ENCODE peak calls at places on chromosomes 2 and 18, in nine cellular contexts. One of them, this sample, is unnamed.

GRCh38 chr2:69034122-69034521 is 21.1 kb downstream of the ANTXR1 start:
- DNase-seq in psoas muscle: no peak
- DNase-seq in mammary epithelial cell: no peak
- DNase-seq in GM12865: no peak
- DNase-seq in GM20000: no peak
- DNase-seq in MM.1S: no peak
- DNase-seq in fibroblast of mammary gland: no peak
- DNase-seq in tibial nerve: no peak
- DNase-seq in esophagus squamous epithelium: no peak
- DNase-seq in this sample: no peak

GRCh38 chr18:73509460-73509859 is 638.2 kb downstream of the FBXO15 start:
- DNase-seq in psoas muscle: no peak
- DNase-seq in mammary epithelial cell: no peak
- DNase-seq in GM12865: no peak
- DNase-seq in GM20000: no peak
- DNase-seq in MM.1S: no peak
- DNase-seq in fibroblast of mammary gland: peak
- DNase-seq in tibial nerve: no peak
- DNase-seq in esophagus squamous epithelium: no peak
- DNase-seq in this sample: no peak

GRCh38 chr18:23272498-23273232 is 137.4 kb downstream of the CABLES1 start:
- DNase-seq in psoas muscle: no peak
- DNase-seq in mammary epithelial cell: no peak
- DNase-seq in GM12865: no peak
- DNase-seq in GM20000: no peak
- DNase-seq in MM.1S: peak
- DNase-seq in fibroblast of mammary gland: no peak
- DNase-seq in tibial nerve: no peak
- DNase-seq in esophagus squamous epithelium: no peak
- DNase-seq in this sample: no peak

GRCh38 chr2:168120310-168120709 is 127.1 kb downstream of the STK39 start:
- DNase-seq in psoas muscle: no peak
- DNase-seq in mammary epithelial cell: no peak
- DNase-seq in GM12865: no peak
- DNase-seq in GM20000: no peak
- DNase-seq in MM.1S: peak
- DNase-seq in fibroblast of mammary gland: no peak
- DNase-seq in tibial nerve: no peak
- DNase-seq in esophagus squamous epithelium: no peak
- DNase-seq in this sample: no peak

GRCh38 chr2:121197369-121198091 is 87.5 kb downstream of the TFCP2L1 start:
- DNase-seq in psoas muscle: peak
- DNase-seq in mammary epithelial cell: peak
- DNase-seq in GM12865: no peak
- DNase-seq in GM20000: no peak
- DNase-seq in MM.1S: no peak
- DNase-seq in fibroblast of mammary gland: peak
- DNase-seq in tibial nerve: peak
- DNase-seq in esophagus squamous epithelium: peak
- DNase-seq in this sample: no peak

GRCh38 chr2:105950521-105951389 is 206.0 kb downstream of the NCK2 start:
- DNase-seq in psoas muscle: no peak
- DNase-seq in mammary epithelial cell: no peak
- DNase-seq in GM12865: no peak
- DNase-seq in GM20000: no peak
- DNase-seq in MM.1S: no peak
- DNase-seq in fibroblast of mammary gland: no peak
- DNase-seq in tibial nerve: no peak
- DNase-seq in esophagus squamous epithelium: no peak
- DNase-seq in this sample: no peak

GRCh38 chr2:29309090-29310054 is 194.2 kb downstream of the CLIP4 start:
- DNase-seq in psoas muscle: no peak
- DNase-seq in mammary epithelial cell: peak
- DNase-seq in GM12865: peak
- DNase-seq in GM20000: peak
- DNase-seq in MM.1S: peak
- DNase-seq in fibroblast of mammary gland: peak
- DNase-seq in tibial nerve: no peak
- DNase-seq in esophagus squamous epithelium: no peak
- DNase-seq in this sample: peak

GRCh38 chr2:226639550-226639949 is 160.1 kb downstream of the IRS1 start:
- DNase-seq in psoas muscle: no peak
- DNase-seq in mammary epithelial cell: no peak
- DNase-seq in GM12865: no peak
- DNase-seq in GM20000: no peak
- DNase-seq in MM.1S: no peak
- DNase-seq in fibroblast of mammary gland: no peak
- DNase-seq in tibial nerve: no peak
- DNase-seq in esophagus squamous epithelium: no peak
- DNase-seq in this sample: no peak

GRCh38 chr2:43133708-43134570 is 92.5 kb downstream of the ZFP36L2 start:
- DNase-seq in psoas muscle: no peak
- DNase-seq in mammary epithelial cell: no peak
- DNase-seq in GM12865: peak
- DNase-seq in GM20000: no peak
- DNase-seq in MM.1S: peak
- DNase-seq in fibroblast of mammary gland: no peak
- DNase-seq in tibial nerve: no peak
- DNase-seq in esophagus squamous epithelium: peak
- DNase-seq in this sample: no peak

GRCh38 chr18:64717026-64717425 is 568.1 kb upstream of the LINC00305 start:
- DNase-seq in psoas muscle: no peak
- DNase-seq in mammary epithelial cell: no peak
- DNase-seq in GM12865: no peak
- DNase-seq in GM20000: no peak
- DNase-seq in MM.1S: no peak
- DNase-seq in fibroblast of mammary gland: no peak
- DNase-seq in tibial nerve: no peak
- DNase-seq in esophagus squamous epithelium: no peak
- DNase-seq in this sample: no peak

GRCh38 chr2:158993030-158993429 is 24.6 kb downstream of the TANC1 start:
- DNase-seq in psoas muscle: no peak
- DNase-seq in mammary epithelial cell: no peak
- DNase-seq in GM12865: no peak
- DNase-seq in GM20000: no peak
- DNase-seq in MM.1S: no peak
- DNase-seq in fibroblast of mammary gland: no peak
- DNase-seq in tibial nerve: no peak
- DNase-seq in esophagus squamous epithelium: no peak
- DNase-seq in this sample: no peak

GRCh38 chr2:156437272-156437671 is 1.1 kb downstream of the GPD2 start:
- DNase-seq in psoas muscle: peak
- DNase-seq in mammary epithelial cell: no peak
- DNase-seq in GM12865: peak
- DNase-seq in GM20000: peak
- DNase-seq in MM.1S: no peak
- DNase-seq in fibroblast of mammary gland: peak
- DNase-seq in tibial nerve: peak
- DNase-seq in esophagus squamous epithelium: no peak
- DNase-seq in this sample: no peak

GRCh38 chr2:9961014-9961413 is 9.5 kb downstream of the GRHL1 start:
- DNase-seq in psoas muscle: no peak
- DNase-seq in mammary epithelial cell: no peak
- DNase-seq in GM12865: no peak
- DNase-seq in GM20000: no peak
- DNase-seq in MM.1S: no peak
- DNase-seq in fibroblast of mammary gland: no peak
- DNase-seq in tibial nerve: no peak
- DNase-seq in esophagus squamous epithelium: no peak
- DNase-seq in this sample: no peak

GRCh38 chr2:21175895-21176646 is 52.3 kb downstream of the TDRD15 start:
- DNase-seq in psoas muscle: no peak
- DNase-seq in mammary epithelial cell: no peak
- DNase-seq in GM12865: no peak
- DNase-seq in GM20000: no peak
- DNase-seq in MM.1S: peak
- DNase-seq in fibroblast of mammary gland: no peak
- DNase-seq in tibial nerve: no peak
- DNase-seq in esophagus squamous epithelium: no peak
- DNase-seq in this sample: no peak
- TF ChIP-seq CTCF in psoas muscle: peak
- TF ChIP-seq CTCF in mammary epithelial cell: peak
- TF ChIP-seq CTCF in GM12865: no peak
- TF ChIP-seq CTCF in GM20000: no peak
- TF ChIP-seq CTCF in MM.1S: peak
- TF ChIP-seq CTCF in fibroblast of mammary gland: no peak
- TF ChIP-seq CTCF in tibial nerve: peak
- TF ChIP-seq CTCF in esophagus squamous epithelium: no peak
- TF ChIP-seq CTCF in this sample: peak

DNA sequence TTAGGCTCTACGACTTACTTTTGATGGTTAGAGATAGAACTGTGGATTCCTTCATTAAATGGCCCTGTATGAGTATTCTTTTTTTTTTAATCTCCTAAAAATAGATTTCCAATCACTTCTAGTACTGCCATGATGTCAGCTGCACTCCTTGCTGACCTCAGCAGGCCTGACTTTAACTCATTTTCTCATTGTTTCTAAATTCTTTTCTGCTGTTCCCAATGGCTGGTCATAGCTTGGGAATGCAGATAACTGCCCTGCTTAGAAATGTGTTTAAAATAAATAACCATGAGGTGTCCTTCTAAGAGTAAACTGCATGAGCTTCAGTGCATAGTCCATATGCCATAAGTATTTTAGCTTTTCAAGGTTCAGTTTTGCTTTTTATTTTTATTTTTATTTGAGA is 15.7 kb downstream of the CCDC85A start:
- DNase-seq in psoas muscle: no peak
- DNase-seq in mammary epithelial cell: peak
- DNase-seq in GM12865: no peak
- DNase-seq in GM20000: no peak
- DNase-seq in MM.1S: no peak
- DNase-seq in fibroblast of mammary gland: peak
- DNase-seq in tibial nerve: no peak
- DNase-seq in esophagus squamous epithelium: no peak
- DNase-seq in this sample: no peak
- TF ChIP-seq CTCF in psoas muscle: no peak
- TF ChIP-seq CTCF in mammary epithelial cell: no peak
- TF ChIP-seq CTCF in GM12865: no peak
- TF ChIP-seq CTCF in GM20000: no peak
- TF ChIP-seq CTCF in MM.1S: no peak
- TF ChIP-seq CTCF in fibroblast of mammary gland: no peak
- TF ChIP-seq CTCF in tibial nerve: no peak
- TF ChIP-seq CTCF in esophagus squamous epithelium: no peak
- TF ChIP-seq CTCF in this sample: no peak

GRCh38 chr2:8680931-8681760 is 710 bp upstream of the ID2 start:
- DNase-seq in psoas muscle: peak
- DNase-seq in mammary epithelial cell: peak
- DNase-seq in GM12865: peak
- DNase-seq in GM20000: peak
- DNase-seq in MM.1S: peak
- DNase-seq in fibroblast of mammary gland: peak
- DNase-seq in tibial nerve: no peak
- DNase-seq in esophagus squamous epithelium: no peak
- DNase-seq in this sample: peak

GRCh38 chr2:8679827-8680731 is 1.8 kb upstream of the ID2 start:
- DNase-seq in psoas muscle: no peak
- DNase-seq in mammary epithelial cell: no peak
- DNase-seq in GM12865: peak
- DNase-seq in GM20000: no peak
- DNase-seq in MM.1S: no peak
- DNase-seq in fibroblast of mammary gland: peak
- DNase-seq in tibial nerve: no peak
- DNase-seq in esophagus squamous epithelium: no peak
- DNase-seq in this sample: no peak

GRCh38 chr2:8677646-8678592 is 3.9 kb upstream of the ID2 start:
- DNase-seq in psoas muscle: peak
- DNase-seq in mammary epithelial cell: peak
- DNase-seq in GM12865: peak
- DNase-seq in GM20000: peak
- DNase-seq in MM.1S: peak
- DNase-seq in fibroblast of mammary gland: peak
- DNase-seq in tibial nerve: no peak
- DNase-seq in esophagus squamous epithelium: no peak
- DNase-seq in this sample: no peak

GRCh38 chr2:8678731-8679566 is 2.9 kb upstream of the ID2 start:
- DNase-seq in psoas muscle: peak
- DNase-seq in mammary epithelial cell: peak
- DNase-seq in GM12865: peak
- DNase-seq in GM20000: peak
- DNase-seq in MM.1S: peak
- DNase-seq in fibroblast of mammary gland: peak
- DNase-seq in tibial nerve: peak
- DNase-seq in esophagus squamous epithelium: no peak
- DNase-seq in this sample: peak

DNA sequence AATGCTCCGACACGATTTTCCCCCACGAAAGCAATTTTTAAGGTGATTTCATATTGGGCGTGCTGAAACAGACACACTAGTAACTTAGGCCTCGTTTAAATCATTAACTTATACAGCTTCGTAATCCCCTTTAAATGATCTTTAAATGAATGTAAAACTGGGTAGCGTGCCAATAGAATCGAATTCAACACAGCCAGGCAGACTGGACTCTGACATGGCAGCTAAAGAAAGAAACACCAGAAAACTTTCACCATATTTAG is 2.4 kb upstream of the ID2 start:
- DNase-seq in psoas muscle: no peak
- DNase-seq in mammary epithelial cell: no peak
- DNase-seq in GM12865: no peak
- DNase-seq in GM20000: no peak
- DNase-seq in MM.1S: no peak
- DNase-seq in fibroblast of mammary gland: no peak
- DNase-seq in tibial nerve: no peak
- DNase-seq in esophagus squamous epithelium: no peak
- DNase-seq in this sample: no peak
- TF ChIP-seq CTCF in psoas muscle: no peak
- TF ChIP-seq CTCF in mammary epithelial cell: no peak
- TF ChIP-seq CTCF in GM12865: no peak
- TF ChIP-seq CTCF in GM20000: no peak
- TF ChIP-seq CTCF in MM.1S: no peak
- TF ChIP-seq CTCF in fibroblast of mammary gland: no peak
- TF ChIP-seq CTCF in tibial nerve: no peak
- TF ChIP-seq CTCF in esophagus squamous epithelium: no peak
- TF ChIP-seq CTCF in this sample: no peak

DNA sequence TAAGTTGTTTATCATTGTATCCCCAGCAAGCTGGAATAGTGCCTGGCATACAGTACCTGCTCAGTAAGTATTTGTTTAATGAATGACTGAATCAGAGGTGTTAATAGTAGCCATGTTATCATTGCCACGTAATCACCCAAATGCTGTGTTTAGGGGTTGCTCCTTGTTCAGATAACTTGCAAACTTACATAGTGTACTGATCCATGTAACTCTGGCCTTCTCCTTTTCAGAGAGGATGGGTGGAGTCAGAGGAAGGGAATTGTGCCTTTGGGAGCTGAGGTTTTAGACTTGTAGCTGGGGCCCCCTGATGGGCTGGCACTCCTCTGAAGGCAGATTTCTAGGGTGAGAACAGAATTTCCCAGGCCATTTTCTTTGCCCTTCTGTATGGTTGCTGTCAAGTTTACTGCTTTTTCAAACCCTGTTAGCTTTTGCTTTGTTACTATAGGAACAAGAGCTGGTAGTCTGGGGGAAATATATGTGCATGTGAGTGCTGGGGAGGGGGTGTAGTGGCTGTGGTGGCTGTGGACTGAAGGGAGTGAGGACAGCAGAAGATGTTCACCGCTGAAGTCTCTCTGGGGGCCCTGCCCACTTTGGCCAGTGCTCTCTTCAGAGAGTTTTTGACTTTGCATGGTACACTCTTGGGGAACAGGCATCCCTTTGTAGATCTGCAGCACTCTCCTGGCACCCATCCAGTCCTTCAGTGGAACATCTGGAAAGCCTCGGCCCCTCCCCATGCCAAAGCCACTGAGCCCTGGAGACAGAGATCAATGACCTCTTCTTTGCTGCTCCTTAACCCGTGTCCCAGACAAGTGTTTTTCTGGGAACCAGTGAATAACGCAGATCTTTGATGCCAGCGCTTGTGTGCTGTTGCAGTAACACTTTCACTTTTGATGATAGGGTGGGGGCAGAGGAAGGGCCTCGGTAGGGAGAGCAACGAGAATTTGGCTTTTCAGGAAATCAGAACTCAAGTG is 208.9 kb downstream of the PRKCE start:
- DNase-seq in psoas muscle: peak
- DNase-seq in mammary epithelial cell: peak
- DNase-seq in GM12865: peak
- DNase-seq in GM20000: no peak
- DNase-seq in MM.1S: no peak
- DNase-seq in fibroblast of mammary gland: peak
- DNase-seq in tibial nerve: peak
- DNase-seq in esophagus squamous epithelium: no peak
- DNase-seq in this sample: no peak
- TF ChIP-seq CTCF in psoas muscle: no peak
- TF ChIP-seq CTCF in mammary epithelial cell: peak
- TF ChIP-seq CTCF in GM12865: no peak
- TF ChIP-seq CTCF in GM20000: no peak
- TF ChIP-seq CTCF in MM.1S: no peak
- TF ChIP-seq CTCF in fibroblast of mammary gland: peak
- TF ChIP-seq CTCF in tibial nerve: no peak
- TF ChIP-seq CTCF in esophagus squamous epithelium: no peak
- TF ChIP-seq CTCF in this sample: no peak